ENCODE peak calls at places on chromosomes 3 and 15, in eight cellular contexts. Q is cardiac muscle cell, J is kidney epithelial cell, S is GM12865, E is sigmoid colon, T is GM23338, H is ovary, C is fibroblast of pulmonary artery. K is an unnamed sample.

GRCh38 chr3:155737844-155738460 is 6.9 kb downstream of the PLCH1 start:
- DNase-seq in Q (peak), J (peak), S (peak), E (no peak), T (peak), H (no peak), C (no peak), K (no peak)

GRCh38 chr15:90082140-90082713 is 20.0 kb downstream of the IDH2 start:
- DNase-seq in Q (no peak), J (no peak), S (no peak), E (peak), T (peak), H (no peak), C (no peak), K (no peak)

GRCh38 chr3:12558706-12559105 is 1.8 kb downstream of the MKRN2 start:
- DNase-seq in Q (no peak), J (no peak), S (no peak), E (no peak), T (no peak), H (no peak), C (no peak), K (no peak)

GRCh38 chr15:59315914-59316428 is 56.7 kb downstream of the MYO1E start:
- DNase-seq in Q (peak), J (no peak), S (peak), E (no peak), T (no peak), H (no peak), C (no peak), K (no peak)

GRCh38 chr3:39870706-39871105 is 61.3 kb downstream of the MYRIP start:
- DNase-seq in Q (no peak), J (no peak), S (no peak), E (no peak), T (no peak), H (no peak), C (peak), K (no peak)

GRCh38 chr3:65685621-65686020 is 353.1 kb downstream of the MAGI1 start:
- DNase-seq in Q (peak), J (no peak), S (no peak), E (no peak), T (no peak), H (no peak), C (peak), K (no peak)

GRCh38 chr3:186213946-186214345 is 105.1 kb upstream of the ETV5 start:
- DNase-seq in Q (no peak), J (no peak), S (peak), E (no peak), T (no peak), H (no peak), C (no peak), K (no peak)

GRCh38 chr15:38254065-38254883 is 1.6 kb downstream of the SPRED1 start:
- DNase-seq in Q (peak), J (no peak), S (peak), E (peak), T (no peak), H (peak), C (peak), K (peak)

GRCh38 chr3:183317886-183318845 is 65.1 kb downstream of the B3GNT5 start:
- DNase-seq in Q (no peak), J (no peak), S (no peak), E (no peak), T (no peak), H (no peak), C (peak), K (no peak)

GRCh38 chr3:9014189-9014588 is 50.9 kb upstream of the RAD18 start:
- DNase-seq in Q (no peak), J (no peak), S (no peak), E (no peak), T (no peak), H (no peak), C (peak), K (no peak)

GRCh38 chr15:63212050-63212973 is 22.9 kb downstream of the RAB8B start:
- DNase-seq in Q (no peak), J (no peak), S (peak), E (no peak), T (no peak), H (no peak), C (peak), K (no peak)

GRCh38 chr3:58560771-58561311 is 16.4 kb downstream of the FAM107A start:
- DNase-seq in Q (peak), J (peak), S (no peak), E (no peak), T (peak), H (no peak), C (peak), K (peak)

GRCh38 chr3:163582967-163583366 is 1495.3 kb downstream of the SI start:
- DNase-seq in Q (no peak), J (no peak), S (no peak), E (no peak), T (no peak), H (no peak), C (no peak), K (no peak)

GRCh38 chr15:58212909-58213526 is 74.8 kb downstream of the AQP9 start:
- DNase-seq in Q (peak), J (no peak), S (peak), E (no peak), T (peak), H (no peak), C (peak), K (no peak)

GRCh38 chr3:175378348-175378747 is 519.2 kb downstream of the NAALADL2 start:
- DNase-seq in Q (no peak), J (no peak), S (peak), E (no peak), T (no peak), H (no peak), C (no peak), K (no peak)

GRCh38 chr3:105495021-105495420 is 128.3 kb downstream of the ALCAM start:
- DNase-seq in Q (peak), J (no peak), S (no peak), E (no peak), T (no peak), H (no peak), C (peak), K (no peak)

GRCh38 chr3:94794563-94794962 is 731.7 kb downstream of the NSUN3 start:
- DNase-seq in Q (no peak), J (no peak), S (no peak), E (no peak), T (no peak), H (no peak), C (no peak), K (no peak)

GRCh38 chr15:67149859-67150824 is 84.7 kb downstream of the SMAD3 start:
- DNase-seq in Q (no peak), J (peak), S (peak), E (peak), T (peak), H (peak), C (peak), K (peak)

GRCh38 chr3:196431193-196432136 is 762 bp downstream of the UBXN7 start:
- DNase-seq in Q (peak), J (peak), S (peak), E (peak), T (peak), H (peak), C (peak), K (no peak)

GRCh38 chr3:13301295-13301987 is 118.7 kb downstream of the NUP210 start:
- DNase-seq in Q (no peak), J (peak), S (peak), E (no peak), T (peak), H (no peak), C (peak), K (peak)

GRCh38 chr3:169668081-169668956 is 4.8 kb upstream of the MECOM start:
- DNase-seq in Q (peak), J (no peak), S (peak), E (no peak), T (peak), H (peak), C (peak), K (peak)

GRCh38 chr15:55884223-55884622 is 109.2 kb downstream of the NEDD4 start:
- DNase-seq in Q (no peak), J (no peak), S (no peak), E (no peak), T (no peak), H (no peak), C (peak), K (no peak)

GRCh38 chr3:181730364-181730763 is 18.6 kb downstream of the SOX2 start:
- DNase-seq in Q (no peak), J (no peak), S (no peak), E (no peak), T (no peak), H (no peak), C (no peak), K (no peak)

GRCh38 chr3:141275032-141275422 is 43.4 kb downstream of the PXYLP1 start:
- DNase-seq in Q (no peak), J (peak), S (peak), E (no peak), T (no peak), H (no peak), C (no peak), K (peak)

GRCh38 chr15:45454825-45455224 is 67.7 kb downstream of the SLC30A4 start:
- DNase-seq in Q (no peak), J (peak), S (peak), E (peak), T (no peak), H (peak), C (peak), K (peak)

GRCh38 chr15:34241376-34242350 is 16.8 kb downstream of the EMC4 start:
- DNase-seq in Q (peak), J (no peak), S (peak), E (no peak), T (peak), H (no peak), C (peak), K (no peak)

GRCh38 chr3:141093971-141094401 is 42.8 kb downstream of the SPSB4 start:
- DNase-seq in Q (no peak), J (no peak), S (no peak), E (peak), T (no peak), H (peak), C (no peak), K (peak)

GRCh38 chr15:53580371-53580770 is 179.1 kb downstream of the WDR72 start:
- DNase-seq in Q (no peak), J (peak), S (no peak), E (no peak), T (no peak), H (no peak), C (no peak), K (no peak)

GRCh38 chr3:126485131-126485530 is 9.4 kb upstream of the ZXDC start:
- DNase-seq in Q (no peak), J (no peak), S (no peak), E (no peak), T (peak), H (no peak), C (no peak), K (no peak)

GRCh38 chr15:85788796-85789495 is 5.8 kb downstream of the KLHL25 start:
- DNase-seq in Q (no peak), J (no peak), S (no peak), E (no peak), T (no peak), H (peak), C (no peak), K (no peak)

GRCh38 chr3:155417119-155417517 is 123.6 kb upstream of the STRIT1 start:
- DNase-seq in Q (no peak), J (no peak), S (no peak), E (no peak), T (no peak), H (no peak), C (no peak), K (no peak)

DNA sequence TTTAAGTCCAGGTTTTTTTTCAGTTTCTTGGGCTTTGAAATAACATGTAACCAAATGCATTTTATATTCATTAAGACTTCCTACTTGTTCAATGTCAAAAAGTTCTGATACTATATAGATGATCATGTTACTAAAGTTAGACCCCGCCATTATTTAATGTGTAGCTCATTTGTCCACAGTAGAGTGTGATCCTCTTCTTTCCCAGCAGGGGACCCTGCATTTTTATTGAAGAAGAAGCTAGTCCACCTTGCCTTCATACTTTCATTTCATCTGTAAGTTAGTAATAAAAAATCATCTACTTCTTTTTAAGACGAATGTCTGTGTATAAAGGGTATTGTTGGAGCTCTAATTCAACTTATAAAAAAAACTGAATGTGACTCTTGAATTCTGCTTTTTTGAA is 404.6 kb downstream of the SI start:
- DNase-seq in Q (no peak), J (no peak), S (no peak), E (no peak), T (peak), H (no peak), C (no peak), K (no peak)
- TF ChIP-seq CTCF in Q (no peak), J (peak), S (no peak), E (no peak), T (peak), H (no peak), C (no peak), K (no peak)

GRCh38 chr15:39272901-39273300 is 308.0 kb upstream of the THBS1 start:
- DNase-seq in Q (no peak), J (no peak), S (no peak), E (no peak), T (no peak), H (no peak), C (no peak), K (no peak)
- TF ChIP-seq CTCF in Q (no peak), J (no peak), S (no peak), E (no peak), T (no peak), H (no peak), C (no peak), K (no peak)

DNA sequence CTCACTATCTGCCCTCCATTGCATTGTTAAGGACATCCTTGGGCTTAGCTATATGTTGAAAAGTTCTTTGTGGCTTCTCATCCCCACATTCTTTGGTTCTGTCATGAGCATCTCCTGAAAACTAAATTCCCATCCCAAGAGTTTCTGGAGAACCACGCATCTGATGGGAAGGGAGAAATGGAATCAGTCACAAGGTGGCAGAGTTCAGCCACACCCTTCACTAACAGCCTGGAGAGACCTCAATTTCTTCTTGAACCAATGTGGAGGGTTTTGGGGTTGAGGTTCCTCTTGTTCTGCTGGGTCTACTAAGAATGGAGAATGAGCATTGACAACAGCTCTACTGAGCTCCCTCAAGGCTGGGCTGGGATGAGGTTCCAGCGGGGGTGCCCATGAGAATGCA is 15.6 kb upstream of the MAGEL2 start:
- DNase-seq in Q (no peak), J (no peak), S (no peak), E (no peak), T (no peak), H (no peak), C (no peak), K (no peak)
- TF ChIP-seq CTCF in Q (no peak), J (no peak), S (no peak), E (no peak), T (peak), H (no peak), C (no peak), K (no peak)

GRCh38 chr15:77966540-77967290 is 110.8 kb downstream of the TBC1D2B start:
- DNase-seq in Q (peak), J (no peak), S (peak), E (peak), T (peak), H (no peak), C (peak), K (no peak)
- TF ChIP-seq CTCF in Q (peak), J (peak), S (peak), E (peak), T (peak), H (peak), C (peak), K (peak)

DNA sequence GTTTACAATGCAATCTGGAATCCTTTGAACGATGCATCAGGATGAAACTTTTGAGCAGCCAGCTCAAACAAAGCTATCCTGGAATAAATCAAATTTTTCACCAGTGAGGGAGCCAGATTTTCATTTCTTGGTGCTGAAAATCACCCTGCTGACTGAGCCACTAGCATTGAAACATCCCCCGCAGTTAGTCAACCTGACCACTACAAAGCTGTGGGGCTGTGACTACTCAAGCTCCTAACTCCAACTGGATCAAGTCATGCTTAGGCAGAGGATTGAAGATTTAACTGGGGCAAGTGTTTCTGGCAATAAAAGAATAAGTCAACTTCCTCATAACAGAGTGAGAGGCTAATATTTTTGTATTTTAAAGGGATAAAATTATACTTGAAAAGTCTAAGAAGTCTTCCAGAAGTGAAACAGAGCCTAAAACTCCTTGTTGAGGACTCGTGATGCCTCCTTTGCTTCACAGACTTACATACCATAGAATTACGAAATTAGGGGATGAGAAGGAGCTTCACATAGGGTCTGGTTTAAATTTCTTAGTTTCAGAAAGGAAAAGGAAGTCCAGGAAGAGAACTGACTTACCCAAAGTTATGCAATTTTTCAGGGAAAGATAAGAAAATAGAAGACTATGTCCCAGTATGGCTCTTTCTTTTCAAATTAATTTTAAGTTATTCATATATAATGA is 177.8 kb downstream of the SERPINI1 start:
- DNase-seq in Q (peak), J (no peak), S (peak), E (no peak), T (peak), H (no peak), C (peak), K (peak)
- TF ChIP-seq CTCF in Q (peak), J (no peak), S (no peak), E (no peak), T (peak), H (no peak), C (peak), K (peak)

GRCh38 chr3:194287392-194287791 is 63.7 kb downstream of the CPN2 start:
- DNase-seq in Q (no peak), J (no peak), S (no peak), E (no peak), T (no peak), H (peak), C (no peak), K (no peak)
- TF ChIP-seq CTCF in Q (no peak), J (no peak), S (no peak), E (no peak), T (peak), H (no peak), C (no peak), K (no peak)

GRCh38 chr3:42247576-42248027 is 18.4 kb downstream of the CCK start:
- DNase-seq in Q (peak), J (no peak), S (peak), E (no peak), T (peak), H (no peak), C (peak), K (peak)
- TF ChIP-seq CTCF in Q (peak), J (peak), S (peak), E (peak), T (peak), H (no peak), C (peak), K (peak)

K was measured in foreskin keratinocyte.